ENCODE peak calls at places on chromosomes 2 and 18, in eight cellular contexts. One of them, this sample, is unnamed.

GRCh38 chr2:117071556-117072102 is 742.9 kb upstream of the DDX18 start:
- DNase-seq in pancreas: no peak
- DNase-seq in upper lobe of left lung: no peak
- DNase-seq in OCI-LY7: no peak
- DNase-seq in heart left ventricle: no peak
- DNase-seq in CD4-positive, alpha-beta T cell: no peak
- DNase-seq in hepatocyte: no peak
- DNase-seq in thoracic aorta: no peak
- DNase-seq in this sample: no peak

GRCh38 chr2:221073650-221074049 is 498.5 kb downstream of the EPHA4 start:
- DNase-seq in OCI-LY7: no peak
- DNase-seq in thoracic aorta: no peak
- DNase-seq in CD4-positive, alpha-beta T cell: no peak
- DNase-seq in pancreas: no peak
- DNase-seq in upper lobe of left lung: no peak
- DNase-seq in hepatocyte: no peak
- DNase-seq in heart left ventricle: no peak
- DNase-seq in this sample: no peak

GRCh38 chr2:146821836-146822316 is 1023.0 kb upstream of the ACVR2A start:
- DNase-seq in upper lobe of left lung: no peak
- DNase-seq in OCI-LY7: no peak
- DNase-seq in CD4-positive, alpha-beta T cell: no peak
- DNase-seq in thoracic aorta: no peak
- DNase-seq in hepatocyte: no peak
- DNase-seq in pancreas: no peak
- DNase-seq in heart left ventricle: no peak
- DNase-seq in this sample: no peak

GRCh38 chr18:47944972-47945843 is 14.7 kb upstream of the SMAD2 start:
- DNase-seq in CD4-positive, alpha-beta T cell: no peak
- DNase-seq in heart left ventricle: no peak
- DNase-seq in hepatocyte: peak; percentile 15
- DNase-seq in OCI-LY7: no peak
- DNase-seq in thoracic aorta: no peak
- DNase-seq in pancreas: no peak
- DNase-seq in upper lobe of left lung: no peak
- DNase-seq in this sample: no peak

GRCh38 chr2:53939656-53940055 is 31.1 kb downstream of the PSME4 start:
- DNase-seq in thoracic aorta: no peak
- DNase-seq in pancreas: no peak
- DNase-seq in CD4-positive, alpha-beta T cell: no peak
- DNase-seq in OCI-LY7: no peak
- DNase-seq in hepatocyte: no peak
- DNase-seq in heart left ventricle: no peak
- DNase-seq in upper lobe of left lung: no peak
- DNase-seq in this sample: no peak

GRCh38 chr2:227456772-227457171 is 15.2 kb upstream of the AGFG1 start:
- DNase-seq in CD4-positive, alpha-beta T cell: no peak
- DNase-seq in OCI-LY7: no peak
- DNase-seq in thoracic aorta: no peak
- DNase-seq in heart left ventricle: no peak
- DNase-seq in pancreas: no peak
- DNase-seq in hepatocyte: peak; percentile 14
- DNase-seq in upper lobe of left lung: no peak
- DNase-seq in this sample: no peak

GRCh38 chr2:28233070-28233718 is 159.5 kb upstream of the FOSL2 start:
- DNase-seq in pancreas: no peak
- DNase-seq in heart left ventricle: no peak
- DNase-seq in hepatocyte: peak; percentile 38
- DNase-seq in upper lobe of left lung: peak; percentile 26
- DNase-seq in CD4-positive, alpha-beta T cell: no peak
- DNase-seq in thoracic aorta: no peak
- DNase-seq in OCI-LY7: no peak
- DNase-seq in this sample: no peak

GRCh38 chr18:67290421-67290820 is 226.1 kb downstream of the DSEL start:
- DNase-seq in thoracic aorta: no peak
- DNase-seq in pancreas: no peak
- DNase-seq in heart left ventricle: no peak
- DNase-seq in CD4-positive, alpha-beta T cell: no peak
- DNase-seq in hepatocyte: no peak
- DNase-seq in OCI-LY7: no peak
- DNase-seq in upper lobe of left lung: no peak
- DNase-seq in this sample: no peak

GRCh38 chr2:73177645-73178255 is 24.6 kb upstream of the NOTO start:
- DNase-seq in upper lobe of left lung: no peak
- DNase-seq in pancreas: no peak
- DNase-seq in OCI-LY7: no peak
- DNase-seq in CD4-positive, alpha-beta T cell: no peak
- DNase-seq in heart left ventricle: no peak
- DNase-seq in hepatocyte: no peak
- DNase-seq in thoracic aorta: no peak
- DNase-seq in this sample: no peak

GRCh38 chr2:239255218-239255617 is 145.6 kb downstream of the HDAC4 start:
- DNase-seq in hepatocyte: no peak
- DNase-seq in pancreas: no peak
- DNase-seq in thoracic aorta: no peak
- DNase-seq in upper lobe of left lung: no peak
- DNase-seq in heart left ventricle: no peak
- DNase-seq in OCI-LY7: peak; percentile 68
- DNase-seq in CD4-positive, alpha-beta T cell: no peak
- DNase-seq in this sample: no peak

GRCh38 chr18:78106946-78107345 is 857.3 kb downstream of the GALR1 start:
- DNase-seq in hepatocyte: no peak
- DNase-seq in thoracic aorta: no peak
- DNase-seq in CD4-positive, alpha-beta T cell: no peak
- DNase-seq in OCI-LY7: no peak
- DNase-seq in heart left ventricle: no peak
- DNase-seq in upper lobe of left lung: no peak
- DNase-seq in pancreas: no peak
- DNase-seq in this sample: no peak

GRCh38 chr2:191321861-191322662 is 76.9 kb downstream of the MYO1B start:
- DNase-seq in thoracic aorta: no peak
- DNase-seq in heart left ventricle: no peak
- DNase-seq in CD4-positive, alpha-beta T cell: no peak
- DNase-seq in hepatocyte: no peak
- DNase-seq in OCI-LY7: no peak
- DNase-seq in pancreas: no peak
- DNase-seq in upper lobe of left lung: no peak
- DNase-seq in this sample: peak; percentile 71

GRCh38 chr2:85680707-85681353 is 12.8 kb upstream of the SFTPB start:
- DNase-seq in CD4-positive, alpha-beta T cell: no peak
- DNase-seq in thoracic aorta: no peak
- DNase-seq in upper lobe of left lung: no peak
- DNase-seq in pancreas: no peak
- DNase-seq in heart left ventricle: no peak
- DNase-seq in hepatocyte: no peak
- DNase-seq in OCI-LY7: no peak
- DNase-seq in this sample: peak; percentile 31

GRCh38 chr18:48402953-48403352 is 6.2 kb downstream of the ZBTB7C start:
- DNase-seq in hepatocyte: no peak
- DNase-seq in upper lobe of left lung: no peak
- DNase-seq in thoracic aorta: no peak
- DNase-seq in heart left ventricle: peak; percentile 59
- DNase-seq in pancreas: no peak
- DNase-seq in OCI-LY7: no peak
- DNase-seq in CD4-positive, alpha-beta T cell: no peak
- DNase-seq in this sample: no peak

GRCh38 chr2:133878326-133878725 is 310.1 kb upstream of the NCKAP5 start:
- DNase-seq in heart left ventricle: no peak
- DNase-seq in upper lobe of left lung: no peak
- DNase-seq in CD4-positive, alpha-beta T cell: no peak
- DNase-seq in hepatocyte: no peak
- DNase-seq in thoracic aorta: no peak
- DNase-seq in pancreas: no peak
- DNase-seq in OCI-LY7: no peak
- DNase-seq in this sample: no peak

GRCh38 chr18:58176915-58177717 is 133.1 kb downstream of the NEDD4L start:
- DNase-seq in heart left ventricle: no peak
- DNase-seq in thoracic aorta: no peak
- DNase-seq in upper lobe of left lung: no peak
- DNase-seq in OCI-LY7: no peak
- DNase-seq in CD4-positive, alpha-beta T cell: no peak
- DNase-seq in pancreas: no peak
- DNase-seq in hepatocyte: peak; percentile 60
- DNase-seq in this sample: no peak

GRCh38 chr18:3367491-3368091 is 82.4 kb upstream of the TGIF1 start:
- DNase-seq in hepatocyte: no peak
- DNase-seq in thoracic aorta: no peak
- DNase-seq in pancreas: no peak
- DNase-seq in heart left ventricle: no peak
- DNase-seq in CD4-positive, alpha-beta T cell: no peak
- DNase-seq in OCI-LY7: no peak
- DNase-seq in upper lobe of left lung: no peak
- DNase-seq in this sample: no peak

GRCh38 chr2:604826-605524 is 72.2 kb downstream of the TMEM18 start:
- DNase-seq in upper lobe of left lung: peak; percentile 3
- DNase-seq in thoracic aorta: no peak
- DNase-seq in hepatocyte: no peak
- DNase-seq in pancreas: no peak
- DNase-seq in OCI-LY7: no peak
- DNase-seq in CD4-positive, alpha-beta T cell: no peak
- DNase-seq in heart left ventricle: no peak
- DNase-seq in this sample: no peak

GRCh38 chr2:109272461-109272860 is 143.5 kb downstream of the SH3RF3 start:
- DNase-seq in thoracic aorta: no peak
- DNase-seq in CD4-positive, alpha-beta T cell: no peak
- DNase-seq in hepatocyte: no peak
- DNase-seq in pancreas: no peak
- DNase-seq in heart left ventricle: no peak
- DNase-seq in OCI-LY7: no peak
- DNase-seq in upper lobe of left lung: no peak
- DNase-seq in this sample: no peak

GRCh38 chr2:100262555-100263320 is 59.6 kb downstream of the LONRF2 start:
- DNase-seq in hepatocyte: peak; percentile 69
- DNase-seq in OCI-LY7: peak; percentile 66
- DNase-seq in pancreas: peak; percentile 28
- DNase-seq in CD4-positive, alpha-beta T cell: peak; percentile 43
- DNase-seq in heart left ventricle: peak; percentile 61
- DNase-seq in thoracic aorta: no peak
- DNase-seq in upper lobe of left lung: peak; percentile 69
- DNase-seq in this sample: peak; percentile 56

GRCh38 chr2:214876815-214877214 is 67.3 kb upstream of the BARD1 start:
- DNase-seq in pancreas: no peak
- DNase-seq in OCI-LY7: no peak
- DNase-seq in CD4-positive, alpha-beta T cell: no peak
- DNase-seq in heart left ventricle: no peak
- DNase-seq in upper lobe of left lung: no peak
- DNase-seq in thoracic aorta: no peak
- DNase-seq in hepatocyte: peak; percentile 11
- DNase-seq in this sample: no peak

GRCh38 chr2:23564618-23564967 is 179.6 kb downstream of the KLHL29 start:
- DNase-seq in OCI-LY7: no peak
- DNase-seq in upper lobe of left lung: no peak
- DNase-seq in heart left ventricle: peak; percentile 47
- DNase-seq in thoracic aorta: no peak
- DNase-seq in pancreas: no peak
- DNase-seq in CD4-positive, alpha-beta T cell: no peak
- DNase-seq in hepatocyte: no peak
- DNase-seq in this sample: no peak

GRCh38 chr2:23565814-23566213 is 180.8 kb downstream of the KLHL29 start:
- DNase-seq in CD4-positive, alpha-beta T cell: no peak
- DNase-seq in hepatocyte: no peak
- DNase-seq in pancreas: no peak
- DNase-seq in upper lobe of left lung: no peak
- DNase-seq in thoracic aorta: no peak
- DNase-seq in OCI-LY7: no peak
- DNase-seq in heart left ventricle: peak; percentile 81
- DNase-seq in this sample: no peak

GRCh38 chr2:23567382-23567781 is 182.4 kb downstream of the KLHL29 start:
- DNase-seq in pancreas: no peak
- DNase-seq in upper lobe of left lung: no peak
- DNase-seq in CD4-positive, alpha-beta T cell: no peak
- DNase-seq in thoracic aorta: no peak
- DNase-seq in OCI-LY7: no peak
- DNase-seq in heart left ventricle: no peak
- DNase-seq in hepatocyte: no peak
- DNase-seq in this sample: no peak

GRCh38 chr2:23565374-23565773 is 180.4 kb downstream of the KLHL29 start:
- DNase-seq in thoracic aorta: no peak
- DNase-seq in pancreas: no peak
- DNase-seq in upper lobe of left lung: no peak
- DNase-seq in OCI-LY7: no peak
- DNase-seq in hepatocyte: no peak
- DNase-seq in CD4-positive, alpha-beta T cell: no peak
- DNase-seq in heart left ventricle: no peak
- DNase-seq in this sample: no peak

GRCh38 chr2:23566236-23567142 is 181.5 kb downstream of the KLHL29 start:
- DNase-seq in hepatocyte: no peak
- DNase-seq in pancreas: no peak
- DNase-seq in upper lobe of left lung: no peak
- DNase-seq in thoracic aorta: no peak
- DNase-seq in OCI-LY7: peak; percentile 19
- DNase-seq in CD4-positive, alpha-beta T cell: peak; percentile 20
- DNase-seq in heart left ventricle: no peak
- DNase-seq in this sample: peak; percentile 62
- TF ChIP-seq CTCF in hepatocyte: peak; percentile 28
- TF ChIP-seq CTCF in pancreas: no peak
- TF ChIP-seq CTCF in upper lobe of left lung: peak; percentile 7
- TF ChIP-seq CTCF in thoracic aorta: peak; percentile 20
- TF ChIP-seq CTCF in OCI-LY7: peak; percentile 77
- TF ChIP-seq CTCF in CD4-positive, alpha-beta T cell: peak; percentile 19
- TF ChIP-seq CTCF in heart left ventricle: no peak
- TF ChIP-seq CTCF in this sample: peak; percentile 77

GRCh38 chr2:119421731-119422130 is 9.9 kb upstream of the TMEM37 start:
- DNase-seq in heart left ventricle: no peak
- DNase-seq in thoracic aorta: no peak
- DNase-seq in OCI-LY7: no peak
- DNase-seq in CD4-positive, alpha-beta T cell: no peak
- DNase-seq in upper lobe of left lung: no peak
- DNase-seq in hepatocyte: no peak
- DNase-seq in pancreas: no peak
- DNase-seq in this sample: no peak
- H3K9me3 ChIP-seq in heart left ventricle: no peaks in the 10 kb centered on the region
- H3K9me3 ChIP-seq in thoracic aorta: no peaks in the 10 kb centered on the region
- H3K9me3 ChIP-seq in OCI-LY7: peaks cover 9% of the 10 kb centered on the region
- H3K9me3 ChIP-seq in CD4-positive, alpha-beta T cell: no peaks in the 10 kb centered on the region
- H3K9me3 ChIP-seq in upper lobe of left lung: no peaks in the 10 kb centered on the region
- H3K9me3 ChIP-seq in hepatocyte: no peaks in the 10 kb centered on the region
- H3K9me3 ChIP-seq in pancreas: no peaks in the 10 kb centered on the region
- H3K9me3 ChIP-seq in this sample: no peaks in the 10 kb centered on the region

DNA sequence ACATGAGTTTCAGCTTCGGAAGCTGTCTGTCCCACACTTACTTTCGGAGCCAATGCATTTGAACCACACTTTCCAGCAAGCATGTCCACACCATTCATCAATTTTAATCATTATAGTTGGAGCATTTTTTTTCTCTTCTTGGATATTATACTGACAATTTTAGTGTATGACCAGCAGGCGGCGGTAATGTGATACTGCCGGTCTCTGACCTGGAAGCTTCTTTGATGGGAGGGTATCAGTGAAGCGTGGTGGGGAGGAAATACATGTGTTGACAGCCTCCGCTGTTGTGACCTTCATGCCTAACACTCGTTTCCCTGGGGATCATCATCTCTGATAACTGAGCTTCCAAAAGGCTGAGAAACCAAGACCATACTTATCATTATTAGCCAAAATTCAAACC is 231.7 kb downstream of the GBX2 start:
- DNase-seq in hepatocyte: no peak
- DNase-seq in OCI-LY7: no peak
- DNase-seq in heart left ventricle: no peak
- DNase-seq in upper lobe of left lung: no peak
- DNase-seq in CD4-positive, alpha-beta T cell: no peak
- DNase-seq in thoracic aorta: no peak
- DNase-seq in pancreas: no peak
- DNase-seq in this sample: peak; percentile 56
- TF ChIP-seq CTCF in hepatocyte: peak; percentile 35
- TF ChIP-seq CTCF in OCI-LY7: peak; percentile 62
- TF ChIP-seq CTCF in heart left ventricle: no peak
- TF ChIP-seq CTCF in upper lobe of left lung: no peak
- TF ChIP-seq CTCF in CD4-positive, alpha-beta T cell: no peak
- TF ChIP-seq CTCF in thoracic aorta: no peak
- TF ChIP-seq CTCF in pancreas: no peak
- TF ChIP-seq CTCF in this sample: peak; percentile 80

GRCh38 chr2:16103614-16104344 is 163.4 kb downstream of the MYCN start:
- DNase-seq in heart left ventricle: no peak
- DNase-seq in OCI-LY7: no peak
- DNase-seq in hepatocyte: no peak
- DNase-seq in pancreas: no peak
- DNase-seq in CD4-positive, alpha-beta T cell: no peak
- DNase-seq in thoracic aorta: no peak
- DNase-seq in upper lobe of left lung: no peak
- DNase-seq in this sample: peak; percentile 86
- H3K9me3 ChIP-seq in heart left ventricle: no peaks in the 10 kb centered on the region
- H3K9me3 ChIP-seq in OCI-LY7: no peaks in the 10 kb centered on the region
- H3K9me3 ChIP-seq in hepatocyte: no peaks in the 10 kb centered on the region
- H3K9me3 ChIP-seq in pancreas: no peaks in the 10 kb centered on the region
- H3K9me3 ChIP-seq in CD4-positive, alpha-beta T cell: no peaks in the 10 kb centered on the region
- H3K9me3 ChIP-seq in thoracic aorta: no peaks in the 10 kb centered on the region
- H3K9me3 ChIP-seq in upper lobe of left lung: no peaks in the 10 kb centered on the region
- H3K9me3 ChIP-seq in this sample: peaks cover 18% of the 10 kb centered on the region

This sample was measured in BE2C.